ENCODE peak calls at places on chromosome 16, in four cellular contexts. O is neural progenitor cell, S is fibroblast of the aortic adventitia, T is coronary artery. H is an unnamed sample.

GRCh38 chr16:74730049-74730683 is 29.5 kb upstream of the MLKL start:
- DNase-seq in T (no peak), O (no peak), S (no peak), H (no peak)

GRCh38 chr16:80982646-80983045 is 24.0 kb downstream of the CMC2 start:
- DNase-seq in T (no peak), O (no peak), S (no peak), H (no peak)

GRCh38 chr16:13779676-13780075 is 140.3 kb upstream of the ERCC4 start:
- DNase-seq in O (peak; percentile 47), S (no peak), T (no peak), H (no peak)

GRCh38 chr16:27462846-27463682 is 61.1 kb downstream of the IL21R start:
- DNase-seq in O (no peak), S (no peak), T (no peak), H (no peak)

GRCh38 chr16:51666074-51666473 is 515.0 kb upstream of the SALL1 start:
- DNase-seq in T (no peak), S (no peak), O (no peak), H (no peak)

GRCh38 chr16:27238016-27238587 is 30.5 kb downstream of the NSMCE1 start:
- DNase-seq in O (no peak), S (no peak), T (peak; percentile 72), H (no peak)

GRCh38 chr16:80231888-80232287 is 308.9 kb upstream of the DYNLRB2 start:
- DNase-seq in T (no peak), S (peak; percentile 58), O (no peak), H (peak; percentile 88)

GRCh38 chr16:12675852-12676251 is 127.8 kb downstream of the CPPED1 start:
- DNase-seq in O (no peak), T (no peak), S (peak; percentile 48), H (peak; percentile 53)

GRCh38 chr16:67846063-67846319 is 742 bp upstream of the NUTF2 start:
- DNase-seq in O (no peak), T (no peak), S (no peak), H (no peak)

GRCh38 chr16:67842509-67843342 is 606 bp downstream of the THAP11 start:
- DNase-seq in T (no peak), S (peak; percentile 54), O (peak; percentile 83), H (peak; percentile 45)

GRCh38 chr16:67845291-67846062 is 1.3 kb upstream of the NUTF2 start:
- DNase-seq in S (no peak), T (no peak), O (no peak), H (no peak)

GRCh38 chr16:67843343-67843765 is 1.2 kb downstream of the THAP11 start:
- DNase-seq in T (no peak), O (no peak), S (no peak), H (peak; percentile 41)

GRCh38 chr16:67844441-67844840 is 2.3 kb upstream of the NUTF2 start:
- DNase-seq in O (peak; percentile 50), T (no peak), S (peak; percentile 47), H (peak; percentile 37)
- H3K4me3 ChIP-seq in O (peak overlapping the region; percentile 96), T (peak overlapping the region; percentile 82), S (peak overlapping the region; percentile 7), H (peak overlapping the region; percentile 8)

DNA sequence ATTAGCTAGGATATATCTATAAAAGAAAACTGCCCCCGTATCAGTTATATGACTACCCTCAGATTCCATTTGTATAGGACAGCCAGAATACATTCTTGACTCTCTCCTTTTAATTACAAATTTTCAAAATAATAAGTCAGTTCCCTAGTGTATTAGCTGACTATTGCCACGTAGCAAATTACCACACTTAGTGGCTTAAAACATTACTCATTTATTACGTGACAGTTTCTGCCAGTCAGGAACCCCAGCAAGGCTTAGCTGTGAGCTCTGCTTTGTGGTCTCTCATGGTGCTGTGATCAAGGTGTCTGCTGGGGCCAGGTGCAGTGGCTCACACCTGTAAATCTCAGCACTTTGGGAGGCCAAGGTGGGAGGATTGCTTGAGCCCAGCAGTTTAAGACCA is 13.9 kb upstream of the SCNN1B start:
- DNase-seq in T (no peak), O (no peak), S (no peak), H (no peak)
- TF ChIP-seq CTCF in T (no peak), O (no peak), S (no peak), H (no peak)

DNA sequence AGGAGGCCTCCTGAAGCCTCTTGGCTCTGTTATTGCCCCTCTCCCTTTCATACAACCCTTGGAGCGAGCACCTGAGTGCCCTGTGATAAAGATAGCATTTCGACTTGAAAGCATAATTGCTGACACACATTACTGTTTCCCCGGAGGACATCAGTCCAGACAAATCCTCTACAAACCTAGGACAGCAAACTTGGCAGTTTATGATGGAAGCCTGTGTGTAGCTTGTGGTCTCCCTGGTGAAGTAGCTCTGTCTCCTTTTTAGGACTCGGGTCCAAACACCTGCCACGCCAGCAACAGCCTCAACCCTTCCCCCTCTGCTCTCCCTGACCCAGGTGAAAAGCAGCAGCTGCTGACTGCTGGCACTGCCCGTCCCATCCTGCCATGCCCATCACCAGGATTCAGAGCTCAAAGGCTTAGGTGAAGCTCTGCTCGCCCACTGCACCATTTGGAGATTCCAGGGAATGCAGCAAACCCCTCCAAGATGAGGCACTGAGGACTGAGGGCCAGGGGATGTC is 55.9 kb downstream of the IRX6 start:
- DNase-seq in O (no peak), T (no peak), S (no peak), H (no peak)
- H3K4me3 ChIP-seq in O (no peak overlapping the region), T (no peak overlapping the region), S (no peak overlapping the region), H (no peak overlapping the region)

GRCh38 chr16:66536525-66536924 is 13.4 kb downstream of the TK2 start:
- DNase-seq in O (no peak), S (no peak), T (no peak), H (no peak)
- TF ChIP-seq CTCF in O (no peak), S (no peak), T (no peak), H (no peak)

GRCh38 chr16:19810817-19811731 is 73.6 kb downstream of the GPRC5B start:
- DNase-seq in S (peak; percentile 98), T (no peak), O (no peak), H (peak; percentile 31)
- H3K4me3 ChIP-seq in S (no peak overlapping the region), T (no peak overlapping the region), O (no peak overlapping the region), H (no peak overlapping the region)

GRCh38 chr16:7270006-7270405 is 62.6 kb upstream of the RBFOX1 start:
- DNase-seq in S (no peak), O (no peak), T (no peak), H (no peak)
- TF ChIP-seq CTCF in S (no peak), O (no peak), T (no peak), H (no peak)

GRCh38 chr16:56985962-56986360 is 3.4 kb upstream of the NLRC5 start:
- DNase-seq in O (no peak), T (no peak), S (no peak), H (no peak)

GRCh38 chr16:56986361-56986760 is 3.0 kb upstream of the NLRC5 start:
- DNase-seq in O (no peak), T (no peak), S (no peak), H (no peak)

GRCh38 chr16:56984639-56985038 is 4.7 kb upstream of the NLRC5 start:
- DNase-seq in S (no peak), O (no peak), T (no peak), H (no peak)

GRCh38 chr16:56983211-56983751 is 6.1 kb upstream of the NLRC5 start:
- DNase-seq in O (no peak), S (no peak), T (no peak), H (no peak)

DNA sequence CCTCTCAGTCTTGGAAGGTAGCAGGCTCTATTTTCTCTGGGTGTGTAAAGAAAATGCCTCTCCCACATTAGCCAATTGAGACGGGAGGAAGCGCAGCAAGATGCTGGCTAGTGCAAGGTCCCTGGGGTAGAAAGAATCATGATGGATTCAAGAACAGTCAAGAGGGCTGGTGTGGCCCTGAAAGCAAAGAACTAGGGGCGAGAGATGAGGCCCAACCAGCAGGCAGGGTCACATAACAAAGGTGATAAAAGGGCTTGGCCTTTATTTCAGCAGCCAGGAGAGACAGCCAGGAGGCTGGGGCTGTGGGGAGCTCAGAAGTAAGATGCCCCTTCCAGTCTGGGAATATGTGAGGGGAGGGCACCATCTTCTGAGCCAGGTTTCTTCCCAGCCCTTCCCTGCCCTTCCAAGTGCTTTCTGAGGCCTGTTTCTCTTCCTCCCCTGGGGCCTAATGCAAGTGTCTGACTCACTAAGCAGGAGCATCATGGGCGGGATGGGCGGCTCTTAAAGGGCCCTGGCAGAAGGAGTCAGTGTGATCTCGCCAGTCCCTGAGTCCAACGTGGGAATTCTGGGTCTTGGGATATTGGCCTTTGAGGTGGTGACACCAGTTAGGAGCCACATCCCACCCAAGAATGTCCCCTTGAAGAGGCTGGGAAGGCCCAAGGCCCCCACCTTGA is 3.9 kb upstream of the NLRC5 start:
- DNase-seq in T (peak; percentile 86), O (no peak), S (peak; percentile 90), H (peak; percentile 88)
- H3K4me3 ChIP-seq in T (no peak overlapping the region), O (no peak overlapping the region), S (peak overlapping the region; percentile 14), H (no peak overlapping the region)

GRCh38 chr16:89843409-89844350 is 15.4 kb downstream of the SPIRE2 start:
- DNase-seq in T (no peak), S (no peak), O (no peak), H (no peak)

GRCh38 chr16:89847930-89848297 is 19.6 kb downstream of the SPIRE2 start:
- DNase-seq in T (no peak), S (no peak), O (no peak), H (no peak)

GRCh38 chr16:89844739-89845339 is 16.6 kb downstream of the SPIRE2 start:
- DNase-seq in O (no peak), T (no peak), S (no peak), H (no peak)

GRCh38 chr16:89847056-89847929 is 19.0 kb downstream of the SPIRE2 start:
- DNase-seq in T (no peak), O (no peak), S (no peak), H (no peak)

DNA sequence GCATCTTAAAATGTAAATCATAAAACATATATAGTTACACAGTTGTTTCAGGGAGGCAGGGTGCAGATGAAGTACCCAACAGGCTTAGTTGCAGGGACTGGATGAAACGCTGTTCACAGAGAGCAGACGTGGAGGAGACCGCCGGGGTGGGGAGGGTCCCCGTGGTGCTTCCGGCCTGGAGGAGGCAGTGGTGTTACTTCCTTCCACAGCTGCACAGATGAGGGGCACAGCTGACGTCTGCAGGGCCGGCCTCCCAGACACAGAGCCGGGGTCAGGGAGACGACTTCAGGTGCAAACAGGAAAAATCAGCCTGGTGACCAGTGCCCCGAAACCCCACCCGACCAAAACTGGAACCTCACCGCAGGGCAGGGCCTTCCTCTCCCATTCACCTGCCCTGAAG is 17.1 kb downstream of the SPIRE2 start:
- DNase-seq in T (no peak), S (no peak), O (no peak), H (no peak)
- TF ChIP-seq CTCF in T (no peak), S (no peak), O (no peak), H (no peak)

GRCh38 chr16:3691778-3692177 is 25.5 kb downstream of the TRAP1 start:
- DNase-seq in O (no peak), S (peak; percentile 8), T (no peak), H (peak; percentile 29)

GRCh38 chr16:3690470-3690918 is 26.8 kb downstream of the TRAP1 start:
- DNase-seq in O (peak; percentile 84), T (peak; percentile 95), S (peak; percentile 97), H (peak; percentile 95)

GRCh38 chr16:3687792-3688191 is 29.5 kb downstream of the TRAP1 start:
- DNase-seq in S (no peak), T (no peak), O (no peak), H (no peak)

GRCh38 chr16:3689731-3690130 is 27.6 kb downstream of the TRAP1 start:
- DNase-seq in T (no peak), O (no peak), S (no peak), H (peak; percentile 37)

GRCh38 chr16:3690991-3691720 is 26.2 kb downstream of the TRAP1 start:
- DNase-seq in O (no peak), S (no peak), T (no peak), H (peak; percentile 72)
- H3K4me3 ChIP-seq in O (no peak overlapping the region), S (peak overlapping the region; percentile 58), T (peak overlapping the region; percentile 74), H (peak overlapping the region; percentile 56)

H was measured in AG10803.